ENCODE peak calls at places on chromosome 2, in four cellular contexts. P is HepG2, K is WTC11, C is K562. I is an unnamed sample.

GRCh38 chr2:70785137-70785911 is 5.1 kb downstream of the FIGLA start:
- DNase-seq in C (peak), K (peak), P (peak), I (no peak)

GRCh38 chr2:105777071-105777482 is 32.4 kb downstream of the NCK2 start:
- DNase-seq in K (no peak), P (no peak), C (no peak), I (no peak)

GRCh38 chr2:160963957-160964356 is 196.3 kb upstream of the TANK start:
- DNase-seq in P (no peak), K (no peak), C (no peak), I (no peak)

GRCh38 chr2:215324811-215325210 is 13.0 kb downstream of the ATIC start:
- DNase-seq in P (no peak), K (no peak), C (no peak), I (no peak)

GRCh38 chr2:204315236-204315662 is 230.0 kb upstream of the PARD3B start:
- DNase-seq in K (no peak), P (no peak), C (no peak), I (no peak)

GRCh38 chr2:226965376-226965775 is 129.5 kb downstream of the RHBDD1 start:
- DNase-seq in K (no peak), C (no peak), P (no peak), I (no peak)

GRCh38 chr2:200466703-200467418 is 43.0 kb downstream of the KCTD18 start:
- DNase-seq in C (no peak), K (no peak), P (no peak), I (no peak)

GRCh38 chr2:200275281-200276103 is 31.0 kb upstream of the SPATS2L start:
- DNase-seq in C (no peak), K (no peak), P (no peak), I (no peak)

GRCh38 chr2:211879323-211879722 is 659.3 kb downstream of the ERBB4 start:
- DNase-seq in C (no peak), K (no peak), P (no peak), I (no peak)

GRCh38 chr2:46915281-46915810 is at the start of gene MCFD2:
- DNase-seq in P (no peak), K (no peak), C (no peak), I (no peak)

GRCh38 chr2:237692601-237693079 is 65.3 kb downstream of the LRRFIP1 start:
- DNase-seq in K (no peak), P (no peak), C (peak), I (no peak)

GRCh38 chr2:63053235-63053888 is 2.7 kb downstream of the OTX1 start:
- DNase-seq in C (no peak), K (peak), P (no peak), I (no peak)

GRCh38 chr2:161415041-161415440 is 1.1 kb upstream of the TBR1 start:
- DNase-seq in C (no peak), K (peak), P (no peak), I (no peak)

GRCh38 chr2:218301176-218301819 is 9.0 kb upstream of the TMBIM1 start:
- DNase-seq in P (peak), C (peak), K (peak), I (peak)

GRCh38 chr2:59752512-59752911 is 800.9 kb downstream of the BCL11A start:
- DNase-seq in C (no peak), P (no peak), K (no peak), I (no peak)

GRCh38 chr2:48126180-48126579 is 219.9 kb upstream of the FBXO11 start:
- DNase-seq in P (no peak), K (no peak), C (no peak), I (no peak)

GRCh38 chr2:177174456-177174855 is 38.1 kb upstream of the HNRNPA3 start:
- DNase-seq in C (no peak), K (no peak), P (no peak), I (no peak)

GRCh38 chr2:166088634-166089033 is 39.2 kb downstream of the SCN1A start:
- DNase-seq in K (no peak), C (no peak), P (peak), I (no peak)

GRCh38 chr2:122112633-122113032 is 357.2 kb downstream of the TSN start:
- DNase-seq in K (no peak), P (no peak), C (no peak), I (no peak)

GRCh38 chr2:178241852-178242551 is 47.7 kb downstream of the OSBPL6 start:
- DNase-seq in C (peak), P (no peak), K (no peak), I (no peak)

GRCh38 chr2:217939220-217939619 is 63.6 kb downstream of the TNS1 start:
- DNase-seq in P (no peak), K (no peak), C (no peak), I (no peak)

GRCh38 chr2:212711851-212712250 is 173.2 kb upstream of the ERBB4 start:
- DNase-seq in P (no peak), C (no peak), K (no peak), I (no peak)

GRCh38 chr2:191950132-191950885 is 103.4 kb upstream of the CAVIN2 start:
- DNase-seq in K (no peak), P (peak), C (peak), I (no peak)

DNA sequence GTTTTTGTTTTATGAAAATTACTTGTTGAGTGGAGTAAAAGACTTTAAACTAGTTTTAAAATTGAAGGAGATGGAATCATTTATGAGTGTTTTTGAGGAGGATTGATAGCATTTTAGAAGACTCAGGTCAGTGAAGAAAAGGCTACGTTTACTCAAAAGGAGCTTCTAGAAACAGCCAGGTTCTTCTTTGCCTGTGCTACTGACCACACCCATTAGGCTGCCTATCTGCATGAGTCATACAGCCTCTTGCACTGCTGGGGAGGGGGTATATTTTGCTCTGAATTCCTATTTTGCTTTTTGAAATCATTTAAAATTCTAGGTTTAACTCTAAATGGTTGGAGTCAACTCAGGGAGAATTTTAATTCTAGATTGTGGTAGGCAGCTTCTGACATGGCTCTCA is 22.3 kb downstream of the EFEMP1 start:
- DNase-seq in C (peak), K (no peak), P (no peak), I (no peak)
- TF ChIP-seq CBFB in C (no peak), K (no peak), P (no peak), I (no peak)

GRCh38 chr2:169637620-169638019 is 53.5 kb downstream of the PPIG start:
- DNase-seq in P (peak), C (no peak), K (no peak), I (no peak)
- TF ChIP-seq CBFB in P (no peak), C (no peak), K (no peak), I (no peak)

DNA sequence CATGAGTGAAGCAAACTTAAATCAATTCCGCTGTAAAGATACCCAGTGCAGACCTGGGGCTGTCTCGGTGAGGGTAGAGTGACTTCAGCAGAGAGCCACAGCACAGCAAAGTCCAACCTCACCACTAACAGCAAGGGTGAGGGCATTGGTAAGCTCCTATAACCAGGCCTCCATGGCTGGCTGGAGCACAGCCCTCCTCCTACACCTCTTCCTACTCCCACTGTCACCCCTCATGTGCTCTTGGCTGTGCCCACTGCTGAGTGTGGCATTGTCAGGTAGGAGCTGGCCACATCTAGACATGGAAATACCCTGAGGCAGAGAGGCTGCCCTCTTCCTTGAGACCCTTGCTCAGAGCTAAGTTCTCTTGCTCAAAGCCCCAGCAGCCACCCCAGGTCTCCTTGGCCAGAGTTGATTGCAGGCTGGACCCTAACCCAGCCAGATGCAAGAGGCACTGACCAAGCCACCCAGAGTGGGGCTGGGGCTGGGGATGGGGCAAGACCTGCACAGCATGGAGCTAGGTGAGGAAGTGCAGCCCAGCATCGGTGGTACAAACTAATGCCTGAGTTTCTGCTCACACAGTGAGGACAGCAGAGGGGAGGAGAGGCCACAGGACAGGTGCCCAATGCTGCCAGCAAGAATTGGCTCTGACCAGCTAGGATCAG is 77.6 kb upstream of the RAB6C start:
- DNase-seq in K (no peak), C (no peak), P (no peak), I (no peak)
- TF ChIP-seq CBFB in K (no peak), C (no peak), P (no peak), I (no peak)

GRCh38 chr2:109168716-109169115 is 39.7 kb downstream of the SH3RF3 start:
- DNase-seq in P (no peak), K (no peak), C (no peak), I (no peak)
- TF ChIP-seq CBFB in P (no peak), K (no peak), C (no peak), I (no peak)

DNA sequence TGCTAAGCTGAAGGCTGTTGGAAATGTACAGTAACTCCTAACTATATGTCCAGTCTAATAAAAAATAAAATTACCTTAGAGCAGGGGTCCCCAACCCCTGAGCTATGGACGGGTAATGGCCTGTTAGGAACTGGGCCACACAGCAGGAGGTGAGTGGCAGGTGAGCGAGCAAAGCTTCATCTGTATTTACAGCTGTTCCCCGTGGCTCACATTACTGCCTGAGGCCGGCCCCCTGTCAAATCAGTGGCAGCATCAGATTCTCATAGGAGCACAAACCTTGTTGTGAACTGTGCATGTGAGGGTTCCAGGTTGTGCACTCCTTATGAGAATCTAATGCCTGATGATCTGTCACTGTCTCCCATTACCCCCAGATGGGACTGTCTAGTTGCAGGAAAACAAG is 73.1 kb upstream of the CXCR4 start:
- DNase-seq in C (no peak), K (no peak), P (no peak), I (no peak)
- TF ChIP-seq CBFB in C (no peak), K (no peak), P (no peak), I (no peak)

GRCh38 chr2:43824512-43824911 is 14.1 kb downstream of the ABCG5 start:
- DNase-seq in P (no peak), C (no peak), K (no peak), I (no peak)

GRCh38 chr2:43824951-43825493 is 13.6 kb downstream of the ABCG5 start:
- DNase-seq in K (no peak), C (no peak), P (no peak), I (no peak)

GRCh38 chr2:43823751-43824150 is 14.9 kb downstream of the ABCG5 start:
- DNase-seq in K (no peak), C (no peak), P (no peak), I (no peak)

GRCh38 chr2:43818761-43819160 is 19.9 kb downstream of the ABCG5 start:
- DNase-seq in K (no peak), C (peak), P (no peak), I (no peak)

GRCh38 chr2:43819489-43820163 is 19.0 kb downstream of the ABCG5 start:
- DNase-seq in P (no peak), K (no peak), C (no peak), I (no peak)
- TF ChIP-seq CBFB in P (no peak), K (no peak), C (no peak), I (no peak)

DNA sequence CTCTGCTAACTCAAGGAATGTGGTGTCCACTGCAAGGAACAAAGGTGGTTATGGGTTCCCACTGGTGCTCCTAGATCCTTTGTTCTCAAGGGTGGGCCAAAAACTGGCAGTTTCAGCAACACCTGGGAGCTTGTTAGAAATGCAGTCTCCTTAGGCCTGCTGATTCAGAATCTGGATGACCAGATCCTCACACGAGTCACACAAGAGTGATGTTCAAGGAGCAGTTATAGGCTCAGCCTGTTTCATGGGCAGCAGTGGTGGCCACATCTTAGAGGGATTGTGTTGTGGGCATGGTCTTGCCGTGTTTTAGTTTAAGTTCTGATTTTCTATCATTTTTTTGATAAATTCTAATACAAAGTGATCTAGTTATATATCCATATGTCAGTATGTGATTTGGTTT is 28.7 kb upstream of the MGAT5 start:
- DNase-seq in K (no peak), C (no peak), P (no peak), I (no peak)
- TF ChIP-seq CBFB in K (no peak), C (no peak), P (no peak), I (no peak)

I was measured in GM12878.